ENCODE peak calls at places on chromosomes 4 and X, in six cellular contexts. N is HCT116, B is SK-N-SH, F is K562, Z is HepG2, J is GM12878. G is an unnamed sample.

GRCh38 chr4:185115827-185116232 is 27.2 kb upstream of the SLC25A4 start:
- DNase-seq in J (no peak), N (no peak), F (peak), B (peak), Z (peak), G (peak)

GRCh38 chr4:87461281-87461700 is 38.9 kb downstream of the NUDT9 start:
- DNase-seq in Z (no peak), F (no peak), J (no peak), N (no peak), B (no peak), G (no peak)

GRCh38 chrX:143363419-143363818 is 153.9 kb downstream of the SPANXN3 start:
- DNase-seq in Z (no peak), B (no peak), J (no peak), F (no peak), N (no peak), G (no peak)

GRCh38 chr4:120132935-120133334 is 66.3 kb upstream of the MAD2L1 start:
- DNase-seq in J (no peak), F (no peak), N (no peak), Z (no peak), B (no peak), G (no peak)

GRCh38 chrX:134971926-134972325 is 18.9 kb upstream of the SMIM10 start:
- DNase-seq in Z (no peak), B (no peak), J (no peak), F (no peak), N (no peak), G (no peak)

GRCh38 chr4:33709247-33709646 is 2535.1 kb downstream of the ARAP2 start:
- DNase-seq in F (no peak), B (no peak), Z (no peak), N (no peak), J (no peak), G (no peak)

GRCh38 chr4:165684177-165684870 is 188.7 kb upstream of the TLL1 start:
- DNase-seq in N (no peak), J (no peak), Z (no peak), F (no peak), B (no peak), G (no peak)

GRCh38 chr4:165505991-165506779 is 127.4 kb downstream of the CPE start:
- DNase-seq in J (no peak), Z (peak), N (no peak), F (no peak), B (no peak), G (no peak)

GRCh38 chrX:115940348-115940747 is 230.2 kb upstream of the AGTR2 start:
- DNase-seq in N (no peak), F (no peak), J (no peak), Z (no peak), B (no peak), G (peak)

GRCh38 chr4:163085085-163085484 is 81.6 kb downstream of the NAF1 start:
- DNase-seq in N (no peak), F (no peak), J (no peak), B (no peak), Z (no peak), G (no peak)

GRCh38 chr4:76981649-76982048 is 32.1 kb downstream of the SEPTIN11 start:
- DNase-seq in Z (no peak), F (no peak), N (no peak), J (no peak), B (no peak), G (no peak)

GRCh38 chrX:21126661-21127060 is 247.6 kb upstream of the CNKSR2 start:
- DNase-seq in B (no peak), N (no peak), F (no peak), Z (no peak), J (no peak), G (no peak)

GRCh38 chr4:153729901-153730300 is 29.9 kb downstream of the RNF175 start:
- DNase-seq in J (no peak), B (no peak), Z (no peak), F (no peak), N (no peak), G (peak)

GRCh38 chr4:100081511-100081910 is 108.8 kb downstream of the DDIT4L start:
- DNase-seq in J (no peak), F (no peak), B (no peak), N (no peak), Z (no peak), G (no peak)

GRCh38 chr4:185099024-185099682 is 43.9 kb upstream of the SLC25A4 start:
- DNase-seq in F (no peak), B (no peak), Z (no peak), N (no peak), J (no peak), G (no peak)

GRCh38 chrX:108091878-108092291 is 307 bp downstream of the ATG4A start:
- DNase-seq in N (peak), B (no peak), J (no peak), Z (no peak), F (peak), G (no peak)

DNA sequence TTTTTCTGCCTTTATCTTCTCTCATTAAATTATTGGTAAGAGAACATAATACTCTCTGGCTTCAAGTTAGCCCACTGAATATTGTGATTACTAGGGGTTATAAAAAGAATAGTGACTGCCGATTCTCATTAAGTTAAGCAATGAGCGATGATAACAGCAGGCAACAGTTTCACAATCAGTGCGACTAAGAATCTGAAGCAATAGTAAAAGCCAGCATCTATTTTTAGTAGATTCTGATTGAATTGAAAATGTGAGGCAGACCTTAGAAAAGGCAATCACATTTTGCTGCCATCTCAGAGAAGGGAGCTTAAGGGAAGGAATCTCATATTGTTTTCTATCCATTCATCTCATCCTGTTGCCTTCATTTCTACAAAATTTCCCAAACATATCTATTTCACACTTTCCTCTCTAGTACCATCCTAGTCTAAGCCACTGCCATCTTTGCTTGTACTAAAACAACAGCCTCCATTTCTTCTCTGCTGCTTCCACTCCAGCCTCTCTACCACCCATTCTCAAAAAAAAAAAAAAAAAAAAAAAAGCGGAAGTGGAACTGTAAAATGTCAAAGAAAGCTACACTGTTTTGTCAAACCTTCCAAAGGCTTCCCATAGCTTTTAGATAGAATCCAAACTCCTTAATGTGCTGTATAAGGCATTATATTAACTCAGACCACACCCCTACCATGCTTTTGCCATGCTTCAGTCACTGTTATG is 17.4 kb downstream of the GABRA4 start:
- DNase-seq in F (no peak), J (peak), Z (no peak), B (no peak), N (no peak), G (no peak)
- H2AFZ ChIP-seq in F (no peak), J (peak), Z (no peak), B (no peak), N (no peak), G (no peak)

GRCh38 chr4:2402053-2402452 is 16.4 kb downstream of the ZFYVE28 start:
- DNase-seq in B (peak), F (peak), J (no peak), N (no peak), Z (peak), G (peak)
- TF ChIP-seq REST in B (no peak), F (peak), J (no peak), N (no peak), Z (no peak), G (no peak)

GRCh38 chrX:41481264-41482109 is 34.3 kb downstream of the NYX start:
- DNase-seq in Z (peak), N (peak), B (peak), J (no peak), F (peak), G (peak)

GRCh38 chrX:41475611-41476241 is 28.6 kb downstream of the NYX start:
- DNase-seq in Z (peak), F (no peak), J (no peak), B (no peak), N (no peak), G (peak)

GRCh38 chrX:41480508-41481260 is 33.5 kb downstream of the NYX start:
- DNase-seq in F (no peak), Z (no peak), J (no peak), B (no peak), N (no peak), G (no peak)

GRCh38 chrX:41475166-41475565 is 28.0 kb downstream of the NYX start:
- DNase-seq in F (no peak), N (no peak), B (no peak), J (no peak), Z (no peak), G (peak)

GRCh38 chrX:41478397-41478911 is 31.3 kb downstream of the NYX start:
- DNase-seq in B (no peak), N (no peak), F (no peak), J (no peak), Z (no peak), G (peak)
- H2AFZ ChIP-seq in B (no peak), N (no peak), F (no peak), J (no peak), Z (no peak), G (no peak)

GRCh38 chr4:128068927-128069326 is 7.8 kb downstream of the LARP1B start:
- DNase-seq in J (no peak), N (peak), F (peak), Z (peak), B (peak), G (peak)
- TF ChIP-seq REST in J (no peak), N (no peak), F (no peak), Z (no peak), B (no peak), G (no peak)

GRCh38 chrX:5402461-5402860 is 826.2 kb downstream of the NLGN4X start:
- DNase-seq in J (no peak), Z (no peak), B (no peak), F (no peak), N (no peak), G (no peak)
- H2AFZ ChIP-seq in J (no peak), Z (no peak), B (no peak), F (no peak), N (no peak), G (no peak)

DNA sequence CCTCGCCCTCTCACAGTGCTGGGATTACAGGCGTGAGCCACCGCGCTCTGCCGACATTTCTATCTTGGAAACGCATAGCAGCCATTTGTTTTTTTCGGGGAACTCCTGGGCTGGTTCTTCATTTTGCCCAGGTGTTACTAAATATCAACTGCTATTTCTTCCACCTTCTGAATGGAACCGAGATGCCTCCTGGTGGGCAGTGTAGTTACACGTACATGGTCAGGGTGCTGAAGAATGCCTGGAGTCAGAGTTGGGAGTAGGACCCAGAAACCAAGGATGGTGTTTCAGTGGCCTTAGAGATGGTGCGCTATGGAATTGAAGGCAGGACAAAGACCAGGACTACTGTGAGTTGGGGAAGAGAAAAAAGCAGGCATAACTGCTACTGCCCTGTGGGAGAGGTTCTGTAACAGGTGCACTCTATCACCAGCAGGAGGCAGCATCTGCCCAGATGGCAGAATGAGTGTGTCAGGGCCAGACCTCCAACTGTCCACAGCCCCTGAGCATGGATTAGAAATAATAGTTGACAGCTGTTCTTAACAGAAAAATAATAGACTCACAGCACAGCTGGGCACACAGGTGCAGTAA is 81.7 kb downstream of the ZC4H2 start:
- DNase-seq in F (peak), B (peak), Z (peak), J (no peak), N (peak), G (peak)
- TF ChIP-seq REST in F (no peak), B (no peak), Z (no peak), J (no peak), N (no peak), G (no peak)

GRCh38 chr4:78652282-78652876 is 100.8 kb downstream of the ANXA3 start:
- DNase-seq in Z (no peak), N (no peak), J (no peak), F (no peak), B (no peak), G (no peak)

GRCh38 chr4:78647272-78647671 is 95.7 kb downstream of the ANXA3 start:
- DNase-seq in J (no peak), B (no peak), Z (no peak), F (no peak), N (no peak), G (no peak)

GRCh38 chr4:78651250-78651860 is 99.8 kb downstream of the ANXA3 start:
- DNase-seq in N (no peak), B (no peak), J (no peak), F (no peak), Z (no peak), G (no peak)

GRCh38 chr4:78648639-78649363 is 97.2 kb downstream of the ANXA3 start:
- DNase-seq in N (no peak), B (no peak), F (no peak), J (no peak), Z (no peak), G (no peak)

DNA sequence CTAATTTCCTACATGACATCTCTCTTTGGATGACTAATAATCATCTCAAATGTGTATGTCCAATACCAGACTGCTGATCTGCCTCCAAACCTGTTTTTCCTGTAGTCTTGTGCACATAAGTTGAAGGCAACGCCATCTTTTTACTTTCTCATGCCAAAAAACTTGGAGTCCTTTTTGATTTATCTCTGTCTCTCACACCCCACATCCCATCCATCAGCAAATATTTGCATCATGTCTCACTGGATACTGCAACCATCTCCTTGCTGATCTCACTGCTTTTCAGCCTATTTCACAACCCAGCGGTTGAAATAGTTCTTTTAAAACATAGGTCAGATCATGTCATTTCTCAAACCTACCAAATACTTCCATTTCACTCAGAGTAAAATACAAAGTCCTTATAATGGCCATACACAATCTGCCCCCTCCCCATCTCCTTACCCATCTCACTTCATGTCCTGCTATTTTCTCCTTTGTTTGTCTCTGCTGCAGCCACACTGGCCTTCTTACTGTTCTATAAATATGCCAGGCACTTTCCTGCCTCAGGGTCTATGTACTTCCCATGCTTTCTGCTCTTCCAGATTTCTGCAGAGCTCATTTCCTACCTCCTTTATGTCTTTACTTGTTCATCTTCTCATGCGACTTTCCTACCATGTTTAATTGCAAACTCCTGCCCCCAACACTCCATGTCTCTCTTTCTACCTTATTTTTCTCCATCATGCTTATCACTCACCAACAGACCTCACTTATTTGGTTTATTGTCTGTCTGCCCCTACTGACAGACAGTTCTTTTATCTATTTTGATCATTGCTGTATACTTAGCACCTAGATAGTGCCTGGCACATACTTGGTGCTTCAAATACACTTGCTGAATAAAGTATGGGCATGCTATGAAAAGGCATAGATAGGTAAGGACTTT is 98.8 kb downstream of the ANXA3 start:
- DNase-seq in F (peak), N (no peak), J (no peak), Z (no peak), B (no peak), G (no peak)
- H2AFZ ChIP-seq in F (peak), N (no peak), J (no peak), Z (no peak), B (peak), G (no peak)

GRCh38 chr4:85825937-85826678 is 351.2 kb downstream of the ARHGAP24 start:
- DNase-seq in Z (peak), N (no peak), J (no peak), B (peak), F (no peak), G (peak)
- TF ChIP-seq REST in Z (no peak), N (no peak), J (no peak), B (no peak), F (no peak), G (no peak)

DNA sequence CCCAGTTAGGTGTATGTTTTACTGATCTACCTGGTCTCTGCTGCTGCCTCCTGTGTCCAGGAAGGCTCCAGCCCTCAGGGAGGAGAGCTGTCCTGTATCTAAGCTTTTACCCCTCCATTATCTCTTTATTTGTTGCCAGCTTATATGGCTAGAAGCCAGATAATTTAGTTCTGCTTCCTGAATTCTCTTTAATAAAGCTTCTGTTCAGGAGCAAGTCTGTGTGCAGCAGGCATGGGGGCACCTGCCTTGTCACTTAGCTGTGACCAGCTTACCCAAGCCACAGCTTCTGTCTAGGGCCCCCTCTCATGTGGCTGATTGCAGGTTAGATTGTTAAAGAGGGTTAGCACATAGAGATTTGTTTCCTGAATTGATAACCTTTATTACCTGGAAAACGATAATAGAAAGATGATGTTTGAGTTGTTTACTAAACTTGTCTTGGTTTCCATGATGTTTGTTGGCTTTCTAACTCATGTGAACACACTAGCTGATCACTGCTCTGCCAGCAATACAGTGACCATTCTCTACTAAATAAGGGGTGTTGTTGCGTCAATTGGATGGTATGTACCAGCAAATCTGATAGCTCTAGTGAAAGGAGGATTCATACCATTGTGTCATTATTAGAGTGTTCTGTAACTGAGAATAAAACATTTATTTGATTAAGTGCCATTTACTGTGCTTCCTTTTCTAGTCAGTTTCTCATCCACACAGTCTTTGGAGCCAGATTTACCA is 189.8 kb upstream of the ANK2 start:
- DNase-seq in Z (no peak), N (no peak), F (no peak), B (peak), J (no peak), G (no peak)
- H2AFZ ChIP-seq in Z (no peak), N (no peak), F (no peak), B (no peak), J (no peak), G (no peak)